ENCODE peak calls at places on chromosomes 12 and 14, in five cellular contexts. J is K562, M is HepG2, Q is A549, A is GM12878. B is an unnamed sample.

GRCh38 chr12:6204533-6205143 is 4.4 kb downstream of the CD9 start:
- DNase-seq in J (peak), M (no peak), Q (no peak), A (no peak), B (no peak)

GRCh38 chr12:64720884-64721283 is 38.3 kb downstream of the GNS start:
- DNase-seq in J (peak), M (no peak), Q (no peak), A (no peak), B (no peak)

GRCh38 chr12:99505805-99506204 is 141.7 kb upstream of the GARIN6 start:
- DNase-seq in J (no peak), M (no peak), Q (no peak), A (no peak), B (no peak)

GRCh38 chr14:55889124-55889523 is 229.1 kb upstream of the PELI2 start:
- DNase-seq in J (no peak), M (no peak), Q (peak), A (no peak), B (no peak)

GRCh38 chr12:92156139-92156538 is 10.5 kb upstream of the BTG1 start:
- DNase-seq in J (no peak), M (no peak), Q (no peak), A (no peak), B (no peak)

GRCh38 chr14:33629721-33630287 is 321.1 kb downstream of the EGLN3 start:
- DNase-seq in J (no peak), M (no peak), Q (no peak), A (no peak), B (no peak)

GRCh38 chr12:57487597-57488396 is at the start of gene MARS1:
- DNase-seq in J (peak), M (peak), Q (peak), A (peak), B (peak)

GRCh38 chr12:87670448-87670847 is 358.8 kb downstream of the C12orf50 start:
- DNase-seq in J (peak), M (no peak), Q (no peak), A (no peak), B (no peak)

GRCh38 chr14:104317975-104318557 is 179.7 kb downstream of the KIF26A start:
- DNase-seq in J (no peak), M (no peak), Q (no peak), A (no peak), B (no peak)

GRCh38 chr14:54674342-54674741 is 107.4 kb downstream of the SAMD4A start:
- DNase-seq in J (no peak), M (no peak), Q (no peak), A (no peak), B (no peak)

GRCh38 chr12:55724226-55724939 is 4.2 kb downstream of the RDH5 start:
- DNase-seq in J (peak), M (peak), Q (peak), A (no peak), B (no peak)

GRCh38 chr14:105083926-105084685 is 18.9 kb upstream of the GPR132 start:
- DNase-seq in J (no peak), M (no peak), Q (no peak), A (no peak), B (no peak)

GRCh38 chr12:102331419-102331818 is 133.8 kb upstream of the PMCH start:
- DNase-seq in J (no peak), M (peak), Q (no peak), A (no peak), B (no peak)

GRCh38 chr12:106022568-106023012 is 116.2 kb downstream of the NUAK1 start:
- DNase-seq in J (no peak), M (peak), Q (peak), A (no peak), B (no peak)

GRCh38 chr12:27524489-27524835 is 456 bp downstream of the PPFIBP1 start:
- DNase-seq in J (no peak), M (no peak), Q (no peak), A (no peak), B (no peak)

GRCh38 chr12:46268349-46268616 is 560 bp downstream of the SLC38A1 start:
- DNase-seq in J (no peak), M (no peak), Q (no peak), A (no peak), B (no peak)

GRCh38 chr12:49138587-49138986 is 7.4 kb upstream of the TUBA1B start:
- DNase-seq in J (peak), M (no peak), Q (no peak), A (no peak), B (no peak)

GRCh38 chr12:32679910-32680217 is 763 bp downstream of the DNM1L start:
- DNase-seq in J (no peak), M (no peak), Q (no peak), A (no peak), B (no peak)

GRCh38 chr14:99215277-99215676 is 56.7 kb downstream of the BCL11B start:
- DNase-seq in J (no peak), M (no peak), Q (no peak), A (no peak), B (no peak)

GRCh38 chr12:131260251-131260905 is 306.7 kb downstream of the ADGRD1 start:
- DNase-seq in J (no peak), M (no peak), Q (no peak), A (no peak), B (no peak)

GRCh38 chr12:108734200-108734906 is 3.0 kb upstream of the CORO1C start:
- DNase-seq in J (peak), M (peak), Q (peak), A (peak), B (no peak)

GRCh38 chr14:77158175-77158908 is 16.8 kb upstream of the ZDHHC22 start:
- DNase-seq in J (peak), M (no peak), Q (no peak), A (no peak), B (no peak)

GRCh38 chr14:95896628-95897027 is 20.0 kb downstream of the TUNAR start:
- DNase-seq in J (no peak), M (no peak), Q (no peak), A (no peak), B (no peak)

GRCh38 chr12:110367209-110367864 is 36.2 kb downstream of the ANAPC7 start:
- DNase-seq in J (no peak), M (no peak), Q (no peak), A (no peak), B (no peak)

GRCh38 chr12:100860611-100861010 is 66.0 kb downstream of the ANO4 start:
- DNase-seq in J (no peak), M (no peak), Q (no peak), A (no peak), B (no peak)

GRCh38 chr12:55703976-55704761 is 3.5 kb downstream of the ITGA7 start:
- DNase-seq in J (no peak), M (no peak), Q (no peak), A (no peak), B (no peak)

GRCh38 chr14:87306770-87307169 is 686.2 kb downstream of the GALC start:
- DNase-seq in J (no peak), M (no peak), Q (no peak), A (no peak), B (no peak)

GRCh38 chr12:133130808-133131128 is 341 bp downstream of the ZNF10 start:
- DNase-seq in J (peak), M (no peak), Q (no peak), A (no peak), B (no peak)

GRCh38 chr12:101941306-101942000 is 64.1 kb downstream of the DRAM1 start:
- DNase-seq in J (no peak), M (no peak), Q (no peak), A (no peak), B (no peak)

GRCh38 chr14:33120966-33121365 is 182.3 kb downstream of the NPAS3 start:
- DNase-seq in J (no peak), M (no peak), Q (no peak), A (no peak), B (no peak)

GRCh38 chr12:73424484-73424883 is 1113.2 kb upstream of the ATXN7L3B start:
- DNase-seq in J (no peak), M (no peak), Q (no peak), A (no peak), B (no peak)

GRCh38 chr14:74391479-74391878 is 34.5 kb downstream of the SYNDIG1L start:
- DNase-seq in J (no peak), M (no peak), Q (no peak), A (no peak), B (no peak)

GRCh38 chr14:26255213-26255612 is 342.6 kb downstream of the NOVA1 start:
- DNase-seq in J (peak), M (no peak), Q (no peak), A (no peak), B (no peak)

DNA sequence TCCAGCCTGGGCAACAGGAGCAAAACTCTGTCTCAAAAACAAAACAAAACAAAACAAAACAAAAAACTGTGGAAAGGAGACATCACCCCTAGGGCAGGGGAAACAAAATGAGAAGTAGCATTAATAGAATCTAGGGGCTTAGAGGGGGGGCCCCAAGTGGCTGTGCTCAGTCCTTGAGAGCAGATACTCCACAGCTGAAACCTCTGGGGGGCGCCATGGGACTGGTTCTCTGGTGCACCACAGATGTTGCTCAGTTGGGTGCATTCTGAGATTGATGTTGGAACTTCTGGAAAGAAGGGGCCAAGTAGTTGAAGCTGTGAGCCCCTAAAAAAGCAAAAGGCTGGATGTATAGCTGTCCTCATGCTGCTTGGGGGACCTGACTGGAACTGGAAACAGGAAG is 11.8 kb upstream of the SYNE2 start:
- DNase-seq in J (no peak), M (peak), Q (no peak), A (no peak), B (no peak)
- TF ChIP-seq KDM1A in J (no peak), M (no peak), Q (no peak), A (no peak), B (no peak)

GRCh38 chr12:66032739-66033138 is 97.8 kb downstream of the LLPH start:
- DNase-seq in J (no peak), M (no peak), Q (no peak), A (no peak), B (no peak)

GRCh38 chr12:66030217-66030781 is 100.3 kb downstream of the LLPH start:
- DNase-seq in J (no peak), M (no peak), Q (no peak), A (no peak), B (no peak)

GRCh38 chr12:66036317-66036716 is 94.2 kb downstream of the LLPH start:
- DNase-seq in J (no peak), M (peak), Q (peak), A (no peak), B (no peak)

GRCh38 chr12:66035289-66035961 is 95.1 kb downstream of the LLPH start:
- DNase-seq in J (peak), M (peak), Q (peak), A (no peak), B (no peak)
- TF ChIP-seq KDM1A in J (no peak), M (no peak), Q (no peak), A (no peak), B (no peak)

GRCh38 chr12:121783771-121784170 is 9.7 kb downstream of the RHOF start:
- DNase-seq in J (no peak), M (no peak), Q (no peak), A (no peak), B (no peak)

GRCh38 chr12:121782616-121782966 is 10.9 kb downstream of the RHOF start:
- DNase-seq in J (no peak), M (no peak), Q (no peak), A (no peak), B (no peak)

GRCh38 chr12:121781751-121782615 is 11.5 kb downstream of the RHOF start:
- DNase-seq in J (peak), M (peak), Q (no peak), A (no peak), B (no peak)

GRCh38 chr12:121786441-121786825 is 7.1 kb downstream of the RHOF start:
- DNase-seq in J (no peak), M (peak), Q (peak), A (no peak), B (no peak)

GRCh38 chr12:121784460-121784859 is 9.0 kb downstream of the RHOF start:
- DNase-seq in J (no peak), M (no peak), Q (peak), A (no peak), B (no peak)
- TF ChIP-seq KDM1A in J (peak), M (no peak), Q (no peak), A (no peak), B (no peak)

DNA sequence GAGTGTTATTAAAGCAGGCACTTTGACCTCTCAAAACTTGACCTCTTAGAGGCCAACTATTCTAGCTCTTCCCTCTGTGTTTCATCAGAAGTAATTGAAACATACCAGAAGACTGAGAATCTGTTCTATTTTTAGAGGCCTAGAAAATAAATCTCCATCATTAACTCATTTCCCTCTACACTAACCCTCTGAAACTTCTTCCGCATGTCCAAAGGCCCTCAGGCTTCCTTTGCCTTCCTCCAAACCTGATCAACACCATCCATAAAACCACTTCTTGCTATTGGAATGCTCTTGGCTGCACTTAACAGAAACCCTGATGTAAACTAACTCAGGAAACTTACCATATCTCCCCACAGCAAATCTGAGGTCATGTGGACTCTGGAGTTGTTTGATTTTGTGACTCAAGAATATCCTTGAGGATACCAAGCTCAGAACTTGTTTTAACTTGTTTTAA is 196.4 kb downstream of the RPAP3 start:
- DNase-seq in J (no peak), M (no peak), Q (no peak), A (no peak), B (no peak)
- TF ChIP-seq KDM1A in J (no peak), M (no peak), Q (no peak), A (no peak), B (no peak)

GRCh38 chr14:24408764-24409163 is 10.0 kb downstream of the NYNRIN start:
- DNase-seq in J (no peak), M (no peak), Q (no peak), A (no peak), B (no peak)

GRCh38 chr14:24409956-24410355 is 11.2 kb downstream of the NYNRIN start:
- DNase-seq in J (no peak), M (no peak), Q (no peak), A (no peak), B (no peak)

GRCh38 chr14:24414077-24414476 is 15.3 kb downstream of the NYNRIN start:
- DNase-seq in J (no peak), M (no peak), Q (no peak), A (no peak), B (no peak)

GRCh38 chr14:24409217-24409616 is 10.4 kb downstream of the NYNRIN start:
- DNase-seq in J (no peak), M (no peak), Q (no peak), A (no peak), B (no peak)

DNA sequence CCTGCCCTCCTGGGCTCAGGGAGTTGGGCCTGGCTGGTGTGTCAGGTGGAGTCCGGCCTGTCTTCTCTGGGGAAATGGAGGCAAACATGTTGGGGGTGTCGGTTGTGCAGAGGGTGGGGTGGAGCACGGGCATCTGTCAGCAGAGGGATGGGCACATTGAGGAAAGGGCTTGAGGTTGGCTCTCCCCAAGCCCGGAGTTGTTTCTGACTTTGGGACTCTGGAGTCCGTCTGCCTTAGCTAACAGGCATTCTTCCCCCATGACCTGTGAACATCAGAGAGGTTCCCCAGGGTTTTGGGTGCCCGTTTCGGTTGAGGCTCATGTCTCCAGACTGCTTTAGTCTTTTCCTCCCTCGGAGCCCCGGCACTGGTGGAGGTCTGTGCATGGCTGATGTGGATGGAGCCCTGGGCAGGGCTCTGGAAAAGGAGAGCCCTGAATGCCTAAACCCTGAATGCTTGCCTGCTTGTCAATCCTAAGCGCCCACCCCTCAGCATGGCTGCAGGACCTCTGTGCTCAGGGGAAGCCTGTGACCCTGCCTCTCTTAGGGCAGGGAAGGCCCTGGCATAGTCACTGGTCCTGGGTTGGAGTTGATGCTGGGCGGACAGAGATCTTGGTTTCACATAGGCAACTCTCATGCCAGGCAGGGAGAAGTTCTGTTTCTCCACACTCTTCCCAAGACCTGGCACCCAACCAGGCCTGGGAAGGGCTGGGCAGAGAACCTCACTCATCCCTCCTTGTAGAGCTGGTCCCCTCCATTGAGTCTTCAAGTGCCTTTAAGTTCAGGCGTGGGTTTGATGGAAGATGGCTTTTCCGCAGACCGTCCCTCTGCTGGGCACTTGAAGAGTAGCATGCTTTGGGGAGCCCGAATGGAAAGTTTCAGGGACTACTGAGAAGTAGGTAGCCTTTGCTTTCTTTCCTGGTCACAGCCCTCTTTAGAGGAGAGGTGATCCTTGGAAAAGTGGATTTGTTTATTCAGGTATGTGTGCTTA is 13.0 kb downstream of the NYNRIN start:
- DNase-seq in J (peak), M (peak), Q (peak), A (no peak), B (peak)
- TF ChIP-seq KDM1A in J (no peak), M (no peak), Q (no peak), A (no peak), B (no peak)

GRCh38 chr14:94622653-94623421 is 10.6 kb downstream of the SERPINA3 start:
- DNase-seq in J (no peak), M (no peak), Q (no peak), A (no peak), B (no peak)
- TF ChIP-seq KDM1A in J (no peak), M (no peak), Q (no peak), A (no peak), B (no peak)

GRCh38 chr12:117865505-117865904 is 103.3 kb downstream of the KSR2 start:
- DNase-seq in J (no peak), M (no peak), Q (no peak), A (no peak), B (no peak)
- TF ChIP-seq KDM1A in J (no peak), M (no peak), Q (no peak), A (no peak), B (no peak)

GRCh38 chr12:23760495-23760894 is 189.0 kb downstream of the SOX5 start:
- DNase-seq in J (no peak), M (no peak), Q (no peak), A (no peak), B (no peak)
- TF ChIP-seq KDM1A in J (no peak), M (no peak), Q (no peak), A (no peak), B (no peak)

DNA sequence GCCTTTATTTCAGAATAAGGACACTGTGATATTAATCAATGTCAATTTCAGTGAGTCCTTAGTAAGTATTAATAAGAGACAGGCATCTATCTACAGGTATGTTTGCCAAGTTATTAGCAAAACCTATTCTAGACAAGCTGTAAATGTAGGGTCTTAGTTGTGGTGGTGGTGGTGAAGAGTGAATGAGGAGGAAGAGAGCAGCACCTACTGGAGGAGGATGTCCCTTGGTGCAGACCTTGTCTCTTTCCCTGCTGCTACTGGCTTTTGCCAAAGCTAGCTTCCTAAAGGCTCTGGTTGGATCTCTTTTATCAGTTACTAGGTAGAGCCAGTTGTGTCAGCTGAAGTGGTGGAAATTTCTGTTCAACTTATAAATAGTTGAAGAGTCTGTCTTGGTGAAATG is 304.8 kb upstream of the ATP2B1 start:
- DNase-seq in J (no peak), M (no peak), Q (no peak), A (peak), B (no peak)
- TF ChIP-seq KDM1A in J (no peak), M (no peak), Q (no peak), A (no peak), B (no peak)

DNA sequence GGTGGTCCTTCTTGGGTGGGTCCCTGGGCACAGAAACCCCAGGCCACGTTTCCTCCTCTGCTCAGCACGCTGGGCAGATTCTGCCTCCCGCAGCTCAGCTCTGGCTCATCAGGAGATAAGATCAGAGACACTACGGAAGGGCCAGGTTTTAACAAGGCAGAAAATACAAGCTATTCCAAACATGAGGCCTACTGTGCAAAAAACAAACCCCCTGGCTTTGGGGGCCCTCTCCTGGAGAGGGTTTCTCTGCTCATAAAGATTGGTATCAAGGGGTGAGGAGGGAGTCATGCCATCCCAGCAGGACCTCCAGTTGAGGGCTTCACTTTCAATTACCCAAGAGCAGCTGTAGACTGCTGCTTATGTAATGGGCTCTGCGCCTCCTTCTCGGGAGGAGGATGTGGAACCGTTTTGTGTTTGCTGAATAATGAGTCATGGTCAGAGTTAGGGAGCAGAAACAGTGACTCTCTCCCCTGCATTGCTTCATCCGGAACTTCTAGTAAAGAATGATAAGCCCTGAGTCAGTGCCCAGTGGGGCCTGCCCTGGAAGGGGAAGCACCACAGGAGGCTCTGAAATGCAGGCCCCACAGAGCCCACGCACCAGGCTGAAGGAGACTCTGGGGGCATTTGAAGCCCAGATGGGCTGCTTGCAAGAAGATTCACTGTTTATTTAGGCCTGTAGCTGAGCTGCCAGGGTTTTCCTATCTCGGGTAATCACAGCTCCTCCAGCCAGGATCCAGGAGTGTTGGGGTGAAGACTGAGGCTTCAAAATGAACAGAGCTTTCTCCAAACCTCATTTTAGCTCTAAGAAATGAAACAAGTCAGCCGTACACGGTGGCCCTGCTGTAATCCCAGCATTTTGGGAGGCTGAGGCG is 79.3 kb downstream of the SSPN start:
- DNase-seq in J (peak), M (peak), Q (peak), A (peak), B (no peak)
- TF ChIP-seq KDM1A in J (peak), M (peak), Q (no peak), A (no peak), B (no peak)

B was measured in H1.